ENCODE peak calls at places on chromosome 11, in seven cellular contexts. R, L, Y, I, B, N and F are unnamed samples.

GRCh38 chr11:72784662-72785061 is 9.2 kb downstream of the STARD10 start:
- DNase-seq in R (no peak), L (no peak), Y (no peak), I (no peak), B (no peak), N (peak; percentile 68), F (no peak)

GRCh38 chr11:122803306-122803705 is 35.0 kb upstream of the CRTAM start:
- DNase-seq in R (peak; percentile 94), L (no peak), Y (no peak), I (peak; percentile 73), B (no peak), N (peak; percentile 91), F (no peak)

GRCh38 chr11:3942956-3943497 is 87.6 kb downstream of the STIM1 start:
- DNase-seq in R (no peak), L (no peak), Y (no peak), I (no peak), B (no peak), N (peak; percentile 42), F (no peak)

GRCh38 chr11:47495856-47496217 is 46.9 kb upstream of the RAPSN start:
- DNase-seq in R (no peak), L (no peak), Y (no peak), I (no peak), B (no peak), N (no peak), F (no peak)

GRCh38 chr11:31045335-31045734 is 324.2 kb downstream of the DCDC1 start:
- DNase-seq in R (no peak), L (no peak), Y (no peak), I (peak; percentile 8), B (no peak), N (no peak), F (no peak)

GRCh38 chr11:118144301-118144701 is 8.3 kb downstream of the SCN4B start:
- DNase-seq in R (no peak), L (no peak), Y (no peak), I (no peak), B (no peak), N (peak; percentile 55), F (no peak)

GRCh38 chr11:60633645-60634044 is 65.8 kb upstream of the MS4A8 start:
- DNase-seq in R (no peak), L (no peak), Y (no peak), I (no peak), B (no peak), N (no peak), F (no peak)

GRCh38 chr11:84396521-84396920 is 1110.4 kb upstream of the CCDC90B start:
- DNase-seq in R (no peak), L (no peak), Y (no peak), I (peak; percentile 3), B (no peak), N (no peak), F (no peak)

GRCh38 chr11:92955900-92956299 is 13.6 kb upstream of the MTNR1B start:
- DNase-seq in R (no peak), L (no peak), Y (no peak), I (no peak), B (no peak), N (no peak), F (no peak)

GRCh38 chr11:13019313-13019712 is 10.2 kb downstream of the RASSF10 start:
- DNase-seq in R (no peak), L (no peak), Y (no peak), I (no peak), B (no peak), N (no peak), F (no peak)

GRCh38 chr11:64165482-64165841 is 451 bp downstream of the MACROD1 start:
- DNase-seq in R (peak; percentile 48), L (no peak), Y (peak; percentile 28), I (no peak), B (no peak), N (peak; percentile 84), F (no peak)

GRCh38 chr11:26326793-26327400 is 5.0 kb upstream of the ANO3 start:
- DNase-seq in R (no peak), L (no peak), Y (no peak), I (no peak), B (no peak), N (no peak), F (no peak)

GRCh38 chr11:86818466-86819282 is 18.3 kb downstream of the PRSS23 start:
- DNase-seq in R (peak; percentile 85), L (no peak), Y (no peak), I (peak; percentile 85), B (peak; percentile 60), N (no peak), F (no peak)

GRCh38 chr11:77267910-77268309 is 33.6 kb downstream of the GDPD4 start:
- DNase-seq in R (peak; percentile 84), L (no peak), Y (no peak), I (peak; percentile 73), B (no peak), N (no peak), F (no peak)

GRCh38 chr11:76769071-76769560 is 14.0 kb upstream of the TSKU start:
- DNase-seq in R (no peak), L (no peak), Y (no peak), I (peak; percentile 54), B (no peak), N (no peak), F (no peak)

GRCh38 chr11:13287026-13287425 is 9.4 kb downstream of the BMAL1 start:
- DNase-seq in R (no peak), L (no peak), Y (no peak), I (no peak), B (no peak), N (no peak), F (no peak)

GRCh38 chr11:126927628-126928027 is 72.9 kb downstream of the KIRREL3 start:
- DNase-seq in R (no peak), L (no peak), Y (no peak), I (no peak), B (no peak), N (no peak), F (no peak)

GRCh38 chr11:77031599-77031998 is 2.6 kb upstream of the B3GNT6 start:
- DNase-seq in R (no peak), L (no peak), Y (no peak), I (no peak), B (no peak), N (no peak), F (no peak)

GRCh38 chr11:27234043-27234668 is 128.9 kb downstream of the CCDC34 start:
- DNase-seq in R (peak; percentile 92), L (no peak), Y (no peak), I (peak; percentile 97), B (peak; percentile 64), N (peak; percentile 87), F (no peak)

GRCh38 chr11:64770120-64770519 is 8.2 kb downstream of the SF1 start:
- DNase-seq in R (no peak), L (no peak), Y (no peak), I (no peak), B (no peak), N (peak; percentile 13), F (no peak)

GRCh38 chr11:118572914-118573550 is 823 bp downstream of the ARCN1 start:
- DNase-seq in R (peak; percentile 48), L (no peak), Y (no peak), I (peak; percentile 28), B (no peak), N (peak; percentile 53), F (peak; percentile 51)

DNA sequence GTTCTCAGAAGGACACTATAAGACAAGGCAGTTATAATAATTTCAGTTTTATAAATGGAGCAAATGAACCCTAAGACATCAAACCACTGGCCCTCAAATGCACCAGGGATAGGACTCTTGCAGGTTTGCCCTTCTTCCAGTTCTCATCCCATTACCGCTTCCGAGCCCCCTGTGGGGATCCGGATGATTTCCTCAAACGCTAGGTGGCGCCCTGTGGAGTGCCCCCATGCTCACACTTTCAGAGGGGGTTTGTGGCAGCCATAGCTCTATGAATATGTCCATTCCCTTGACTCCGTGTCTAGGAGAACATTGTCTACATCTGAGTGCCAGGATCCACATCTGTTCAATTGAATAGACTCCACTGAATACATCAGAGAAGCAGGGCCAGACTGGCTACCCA is 816.3 kb downstream of the NTM start:
- DNase-seq in R (no peak), L (no peak), Y (peak; percentile 6), I (no peak), B (no peak), N (no peak), F (no peak)
- TF ChIP-seq CTCF in R (peak; percentile 7), L (no peak), Y (peak; percentile 46), I (peak; percentile 31), B (peak; percentile 55), N (peak; percentile 28), F (peak; percentile 61)

DNA sequence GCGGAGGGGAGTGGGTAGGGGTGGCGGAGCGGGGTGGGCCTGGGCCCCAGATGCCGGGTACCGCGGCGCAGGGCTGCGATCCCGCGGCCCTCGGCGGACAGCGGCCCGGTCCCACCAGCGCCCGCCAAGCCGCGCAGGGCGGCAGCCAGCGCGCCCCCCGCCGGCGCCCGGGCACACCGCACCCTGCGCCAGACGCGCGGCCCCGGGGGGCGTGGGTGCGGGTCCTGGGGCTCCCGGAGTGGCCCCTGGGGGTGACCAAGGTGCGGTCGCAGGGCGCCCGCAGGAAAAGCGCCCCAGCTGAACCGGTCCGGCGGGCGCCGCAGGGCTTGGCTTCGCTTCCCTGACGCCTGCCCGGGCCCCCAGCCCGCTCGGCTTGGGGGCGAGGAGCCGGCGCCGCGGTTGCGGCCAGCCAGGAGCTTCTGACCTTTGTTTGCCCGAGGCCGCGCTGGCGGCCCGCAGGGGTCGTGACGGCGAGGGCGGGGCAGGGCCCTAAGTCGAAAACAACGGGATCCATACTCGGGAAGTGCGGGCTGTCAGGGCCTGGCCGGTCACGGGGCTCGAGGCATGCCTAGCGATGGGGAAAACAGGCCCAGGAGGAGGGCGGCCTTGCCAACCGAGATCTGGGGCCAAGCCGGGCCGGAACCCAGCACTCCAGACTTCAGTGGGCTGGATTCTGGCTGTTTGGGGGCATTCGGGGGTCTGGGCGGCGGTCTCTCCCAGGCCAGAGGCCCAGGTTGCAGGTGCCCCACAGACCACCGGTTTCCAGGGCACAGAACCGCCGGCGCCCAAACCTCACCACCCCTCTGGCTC is 581 bp upstream of the AP5B1 start:
- DNase-seq in R (peak; percentile 45), L (no peak), Y (peak; percentile 42), I (no peak), B (no peak), N (peak; percentile 97), F (no peak)
- TF ChIP-seq CTCF in R (no peak), L (no peak), Y (peak; percentile 56), I (no peak), B (no peak), N (no peak), F (peak; percentile 59)

GRCh38 chr11:1600626-1601025 is 2.5 kb upstream of the KRTAP5-2 start:
- DNase-seq in R (no peak), L (no peak), Y (no peak), I (no peak), B (no peak), N (no peak), F (no peak)
- TF ChIP-seq CTCF in R (no peak), L (no peak), Y (no peak), I (no peak), B (no peak), N (no peak), F (no peak)

GRCh38 chr11:115463606-115464005 is 40.6 kb downstream of the CADM1 start:
- DNase-seq in R (no peak), L (no peak), Y (no peak), I (no peak), B (no peak), N (no peak), F (no peak)

GRCh38 chr11:115459563-115459962 is 44.7 kb downstream of the CADM1 start:
- DNase-seq in R (no peak), L (no peak), Y (no peak), I (peak; percentile 64), B (no peak), N (no peak), F (no peak)

GRCh38 chr11:115462757-115463156 is 41.5 kb downstream of the CADM1 start:
- DNase-seq in R (no peak), L (no peak), Y (no peak), I (no peak), B (no peak), N (no peak), F (no peak)

GRCh38 chr11:115464269-115464668 is 39.9 kb downstream of the CADM1 start:
- DNase-seq in R (no peak), L (no peak), Y (no peak), I (peak; percentile 46), B (no peak), N (no peak), F (no peak)

GRCh38 chr11:115462004-115462541 is 42.1 kb downstream of the CADM1 start:
- DNase-seq in R (no peak), L (no peak), Y (no peak), I (no peak), B (no peak), N (no peak), F (no peak)
- TF ChIP-seq CTCF in R (no peak), L (no peak), Y (no peak), I (no peak), B (no peak), N (no peak), F (no peak)